ENCODE peak calls at places on chromosomes 16 and 17, in ten cellular contexts. X is choroid plexus epithelial cell, V is GM13977, Z is fibroblast of mammary gland, Y is heart left ventricle, R is endothelial cell, L is AG10803, B is left ventricle myocardium inferior, J is right lobe of liver, U is PC-3. O is an unnamed sample.
A peak's percentile ranks its signal among the peaks of the same experiment; 100 is the strongest.

GRCh38 chr16:8847623-8848022 is 21.2 kb downstream of the CARHSP1 start:
- DNase-seq in Y (no peak), B (no peak), J (no peak), R (no peak), V (no peak), U (no peak), Z (no peak), L (no peak), X (no peak), O (no peak)

GRCh38 chr17:75344664-75345063 is 55.4 kb upstream of the SLC25A19 start:
- DNase-seq in L (no peak), U (no peak), B (no peak), J (no peak), X (no peak), Z (no peak), Y (no peak), V (no peak), R (no peak), O (no peak)

GRCh38 chr16:79334127-79334526 is 266.4 kb downstream of the MAF start:
- DNase-seq in R (peak; percentile 59), J (no peak), U (no peak), Z (no peak), V (no peak), X (no peak), L (no peak), Y (no peak), B (no peak), O (no peak)

GRCh38 chr16:1773703-1774455 is 945 bp upstream of the MRPS34 start:
- DNase-seq in B (no peak), U (no peak), Z (peak; percentile 42), X (peak; percentile 41), Y (no peak), R (no peak), J (peak; percentile 55), L (peak; percentile 50), V (no peak), O (no peak)

GRCh38 chr17:5019475-5019956 is 15.7 kb downstream of the SLC52A1 start:
- DNase-seq in U (peak; percentile 4), L (no peak), B (no peak), V (peak; percentile 53), R (no peak), Y (no peak), J (no peak), X (peak; percentile 22), Z (peak; percentile 29), O (peak; percentile 60)

GRCh38 chr16:82629441-82630027 is 2.8 kb downstream of the CDH13 start:
- DNase-seq in Z (peak; percentile 64), Y (no peak), X (no peak), L (peak; percentile 87), U (peak; percentile 88), R (no peak), J (no peak), B (no peak), V (no peak), O (no peak)

GRCh38 chr16:2846511-2847310 is 11.3 kb downstream of the PRSS22 start:
- DNase-seq in U (peak; percentile 78), B (no peak), X (peak; percentile 52), R (no peak), Z (peak; percentile 90), J (no peak), V (no peak), L (peak; percentile 78), Y (no peak), O (no peak)

GRCh38 chr17:80992077-80992947 is 671 bp downstream of the CHMP6 start:
- DNase-seq in U (no peak), Z (no peak), J (peak; percentile 61), L (no peak), V (peak; percentile 72), B (no peak), X (no peak), Y (no peak), R (no peak), O (peak; percentile 71)

GRCh38 chr16:84550096-84550495 is 45.6 kb upstream of the MEAK7 start:
- DNase-seq in L (no peak), J (peak; percentile 3), X (no peak), U (no peak), Y (no peak), V (no peak), Z (no peak), R (no peak), B (no peak), O (no peak)

GRCh38 chr16:31404353-31405064 is 11.4 kb downstream of the ITGAD start:
- DNase-seq in U (peak; percentile 45), R (no peak), Y (no peak), V (peak; percentile 60), Z (peak; percentile 73), L (peak; percentile 59), J (no peak), X (peak; percentile 30), B (no peak), O (no peak)

GRCh38 chr16:13269905-13270528 is 368.6 kb downstream of the SHISA9 start:
- DNase-seq in Y (no peak), V (no peak), L (no peak), Z (no peak), U (no peak), X (no peak), B (no peak), J (peak; percentile 70), R (no peak), O (no peak)

GRCh38 chr16:74896389-74897370 is 88.2 kb downstream of the WDR59 start:
- DNase-seq in R (no peak), L (peak; percentile 58), X (peak; percentile 57), U (peak; percentile 76), V (no peak), J (no peak), Z (peak; percentile 82), B (no peak), Y (no peak), O (no peak)

DNA sequence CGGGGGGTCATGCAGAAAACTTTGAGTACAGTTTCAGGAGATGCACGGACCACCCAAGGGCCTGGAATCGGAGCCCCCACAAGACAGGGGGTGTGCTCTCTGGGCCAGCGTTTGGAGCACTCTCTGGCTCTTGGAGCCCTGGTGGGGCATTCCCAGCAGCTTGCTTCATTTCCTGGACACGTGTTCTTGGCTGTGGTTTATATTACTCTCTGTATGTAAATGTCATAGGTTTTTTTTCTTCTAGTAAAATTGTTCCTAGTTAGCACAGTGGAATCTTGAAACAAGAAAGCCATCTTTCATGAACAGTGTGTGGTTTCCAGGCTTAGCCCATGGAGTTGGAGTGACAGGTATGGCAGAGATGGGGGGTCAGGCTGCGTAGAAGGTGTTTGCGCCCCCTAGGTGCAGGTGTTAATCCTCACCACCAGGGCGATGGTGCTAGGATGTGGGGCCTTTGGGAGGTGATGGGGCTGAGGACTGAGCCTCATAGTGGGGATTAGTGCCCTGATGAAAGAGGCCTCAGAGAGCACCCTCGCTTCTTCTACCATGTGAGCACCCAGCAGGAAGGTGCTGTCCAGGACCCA is 79.8 kb downstream of the JPH3 start:
- DNase-seq in B (no peak), Z (peak; percentile 56), X (peak; percentile 83), L (peak; percentile 72), J (no peak), R (no peak), V (peak; percentile 77), U (no peak), Y (no peak), O (peak; percentile 65)
- TF ChIP-seq CTCF in B (peak; percentile 12), Z (peak; percentile 36), X (peak; percentile 55), L (peak; percentile 47), J (no peak), R (no peak), V (peak; percentile 42), U (peak; percentile 52), Y (no peak), O (peak; percentile 17)

GRCh38 chr17:44581868-44582267 is 24.6 kb downstream of the FZD2 start:
- DNase-seq in R (no peak), X (no peak), Z (peak; percentile 32), Y (no peak), V (no peak), J (peak; percentile 39), L (no peak), B (no peak), U (peak; percentile 60), O (no peak)
- TF ChIP-seq CTCF in R (no peak), X (peak; percentile 42), Z (peak; percentile 40), Y (no peak), V (peak; percentile 28), J (no peak), L (peak; percentile 32), B (no peak), U (peak; percentile 61), O (no peak)

GRCh38 chr16:85894266-85894665 is 4.7 kb upstream of the IRF8 start:
- DNase-seq in V (no peak), X (no peak), L (no peak), Z (no peak), R (no peak), B (no peak), Y (no peak), U (peak; percentile 19), J (peak; percentile 67), O (no peak)
- TF ChIP-seq CTCF in V (peak; percentile 59), X (no peak), L (no peak), Z (no peak), R (no peak), B (no peak), Y (no peak), U (peak; percentile 27), J (peak; percentile 23), O (peak; percentile 21)

GRCh38 chr16:67935096-67935401 is 1.6 kb downstream of the PSMB10 start:
- DNase-seq in V (no peak), J (no peak), U (peak; percentile 12), B (no peak), R (no peak), L (no peak), Z (no peak), Y (no peak), X (no peak), O (no peak)

GRCh38 chr16:67934306-67935095 is 2.1 kb downstream of the PSMB10 start:
- DNase-seq in L (no peak), X (peak; percentile 26), R (no peak), Y (no peak), U (no peak), Z (no peak), B (no peak), J (peak; percentile 57), V (no peak), O (no peak)

GRCh38 chr16:67936876-67937605 is 391 bp upstream of the PSMB10 start:
- DNase-seq in Z (no peak), U (peak; percentile 50), Y (no peak), L (no peak), X (no peak), R (no peak), B (no peak), J (no peak), V (peak; percentile 94), O (peak; percentile 91)

GRCh38 chr16:67936124-67936875 is at the start of gene PSMB10:
- DNase-seq in J (peak; percentile 74), B (peak; percentile 57), X (peak; percentile 83), Z (peak; percentile 68), Y (peak; percentile 75), L (peak; percentile 65), U (no peak), R (peak; percentile 30), V (peak; percentile 64), O (peak; percentile 49)

DNA sequence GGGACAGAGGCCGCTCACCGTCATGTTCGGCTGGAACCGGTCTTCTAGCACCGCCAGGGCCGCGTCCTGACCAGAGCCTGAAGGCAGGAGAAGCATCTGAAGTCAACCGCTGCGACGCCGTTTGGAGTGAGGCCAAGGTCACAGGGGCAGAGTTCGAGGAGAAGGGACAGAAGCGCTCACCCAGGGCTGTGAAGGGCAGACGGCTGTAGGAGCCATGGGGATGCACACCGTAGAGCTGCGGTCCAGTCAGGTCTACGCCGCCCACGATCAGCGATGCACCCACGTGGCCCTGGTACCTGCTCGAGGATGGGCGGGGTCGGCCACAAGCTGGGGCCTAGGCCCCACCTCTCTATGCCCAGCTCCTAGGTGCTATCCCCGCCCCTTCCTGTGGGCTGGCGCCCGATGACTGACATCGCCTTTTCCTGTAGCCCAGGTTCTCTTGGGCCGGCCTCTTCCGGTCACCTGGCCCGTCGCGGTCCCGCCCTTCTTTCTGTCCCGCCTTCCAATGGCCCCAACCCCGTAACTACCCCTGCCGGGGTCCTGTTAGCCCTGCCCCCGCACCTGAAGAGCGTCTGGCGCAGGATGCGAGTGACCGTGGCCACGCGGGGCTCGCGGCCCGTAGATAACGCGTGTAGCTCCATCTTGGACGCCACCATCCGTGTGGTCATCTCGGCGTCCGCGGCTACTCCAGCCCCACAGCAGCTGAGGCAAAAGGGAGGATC is 1.1 kb downstream of the PSMB10 start:
- DNase-seq in Y (peak; percentile 95), V (peak; percentile 99), B (peak; percentile 94), U (peak; percentile 96), J (peak; percentile 99), R (peak; percentile 78), X (peak; percentile 96), Z (peak; percentile 84), L (peak; percentile 86), O (peak; percentile 96)
- TF ChIP-seq CTCF in Y (no peak), V (no peak), B (no peak), U (no peak), J (no peak), R (no peak), X (no peak), Z (no peak), L (no peak), O (no peak)

O was measured in GM20000.